ENCODE peak calls at places on chromosomes 5 and 9, in eight cellular contexts. P, C, D, R, G, B, M and Z are unnamed samples.

GRCh38 chr9:109422641-109423040 is 75.5 kb downstream of the PTPN3 start:
- DNase-seq in P (no peak), G (no peak), B (no peak), D (no peak), M (no peak), R (no peak), C (no peak), Z (no peak)

GRCh38 chr9:106956971-106957370 is 94.0 kb downstream of the ZNF462 start:
- DNase-seq in P (peak), G (no peak), M (peak), R (no peak), B (no peak), C (no peak), D (no peak), Z (peak)

GRCh38 chr5:9658726-9659125 is 28.6 kb upstream of the TAS2R1 start:
- DNase-seq in R (no peak), M (peak), G (no peak), D (no peak), P (no peak), C (no peak), B (no peak), Z (no peak)

GRCh38 chr9:75168270-75169185 is 80.2 kb downstream of the OSTF1 start:
- DNase-seq in R (no peak), M (no peak), B (no peak), D (peak), C (no peak), P (peak), G (no peak), Z (no peak)

GRCh38 chr9:80995759-80996158 is 693.6 kb downstream of the TLE1 start:
- DNase-seq in C (peak), P (peak), R (peak), G (no peak), D (no peak), B (no peak), M (peak), Z (peak)

GRCh38 chr9:35972093-35972492 is 14.1 kb upstream of the OR2S2 start:
- DNase-seq in B (no peak), M (no peak), C (no peak), G (no peak), R (no peak), P (no peak), D (no peak), Z (no peak)

GRCh38 chr5:176906126-176906525 is 7.0 kb upstream of the HK3 start:
- DNase-seq in D (no peak), R (no peak), M (no peak), P (no peak), C (no peak), B (no peak), G (no peak), Z (no peak)

GRCh38 chr9:3794005-3794404 is 268.2 kb upstream of the RFX3 start:
- DNase-seq in P (peak), R (no peak), D (no peak), M (peak), C (no peak), G (no peak), B (no peak), Z (no peak)

GRCh38 chr9:98087420-98088354 is 31.2 kb downstream of the NANS start:
- DNase-seq in P (peak), D (no peak), G (peak), C (no peak), R (peak), B (no peak), M (peak), Z (peak)

GRCh38 chr5:178624626-178625546 is 2.0 kb downstream of the CLK4 start:
- DNase-seq in C (no peak), G (no peak), D (no peak), B (no peak), P (peak), R (no peak), M (peak), Z (peak)

GRCh38 chr9:114300846-114301797 is 21.8 kb upstream of the ORM1 start:
- DNase-seq in P (no peak), D (no peak), R (peak), G (no peak), M (no peak), C (no peak), B (no peak), Z (no peak)

GRCh38 chr5:127363403-127363802 is 72.8 kb downstream of the MEGF10 start:
- DNase-seq in M (no peak), C (no peak), B (no peak), R (no peak), D (no peak), G (no peak), P (no peak), Z (no peak)

GRCh38 chr5:160011471-160011870 is 2.5 kb downstream of the TTC1 start:
- DNase-seq in P (no peak), G (no peak), C (no peak), R (no peak), M (no peak), D (no peak), B (no peak), Z (no peak)

GRCh38 chr5:172859966-172860365 is 25.9 kb downstream of the ERGIC1 start:
- DNase-seq in G (no peak), C (no peak), B (no peak), D (no peak), P (no peak), R (no peak), M (no peak), Z (no peak)

GRCh38 chr5:127666043-127666716 is 17.3 kb downstream of the CTXN3 start:
- DNase-seq in R (no peak), C (no peak), M (peak), D (no peak), P (peak), B (no peak), G (no peak), Z (peak)

GRCh38 chr5:170293273-170293672 is 4.3 kb downstream of the LCP2 start:
- DNase-seq in R (no peak), G (no peak), P (no peak), B (peak), C (no peak), M (no peak), D (no peak), Z (no peak)

GRCh38 chr9:21564186-21564585 is 82.1 kb upstream of the IFNE start:
- DNase-seq in R (no peak), B (no peak), P (no peak), G (no peak), D (no peak), C (no peak), M (no peak), Z (no peak)

GRCh38 chr5:637581-638450 is 25.7 kb downstream of the CEP72 start:
- DNase-seq in R (no peak), P (no peak), G (no peak), M (no peak), D (no peak), B (no peak), C (no peak), Z (no peak)

GRCh38 chr9:88663766-88664419 is 128.9 kb downstream of the NXNL2 start:
- DNase-seq in R (no peak), P (peak), C (no peak), D (no peak), G (no peak), B (no peak), M (peak), Z (no peak)

GRCh38 chr5:179873176-179873575 is 14.6 kb upstream of the MRNIP start:
- DNase-seq in R (no peak), G (no peak), P (no peak), C (no peak), B (no peak), M (no peak), D (no peak), Z (no peak)

GRCh38 chr5:53418844-53419243 is 61.6 kb upstream of the FST start:
- DNase-seq in D (no peak), B (no peak), C (peak), M (peak), P (peak), G (no peak), R (peak), Z (peak)

GRCh38 chr9:96818535-96818934 is 35.8 kb downstream of the ZNF782 start:
- DNase-seq in C (no peak), M (peak), G (no peak), R (no peak), B (no peak), D (peak), P (no peak), Z (no peak)

GRCh38 chr5:172078726-172079345 is 72.4 kb upstream of the FBXW11 start:
- DNase-seq in B (peak), R (no peak), G (no peak), C (peak), D (peak), M (peak), P (peak), Z (peak)

GRCh38 chr9:14563902-14564578 is 129.2 kb downstream of the ZDHHC21 start:
- DNase-seq in D (no peak), P (no peak), M (no peak), C (no peak), B (no peak), G (no peak), R (no peak), Z (no peak)

GRCh38 chr9:5112646-5113045 is 72.8 kb downstream of the INSL6 start:
- DNase-seq in B (no peak), C (no peak), D (no peak), R (peak), M (no peak), P (no peak), G (no peak), Z (no peak)